ENCODE peak calls at places on chromosomes 7 and 10, in nine cellular contexts. C is CD4-positive, alpha-beta memory T cell; K is naive thymus-derived CD8-positive, alpha-beta T cell; G is NCI-H1417 treated with DMSO at 0.1 percent for 48 hours; P is WTC11; M is cardiac fibroblast; V is activated CD8-positive, alpha-beta memory T cell treated with anti-CD3 and anti-CD28 coated beads for 1 hour; W is HTR-8/SVneo; A is CD8-positive, alpha-beta memory T cell. D is an unnamed sample.

GRCh38 chr10:115706482-115707076 is 566.4 kb downstream of the GFRA1 start:
- DNase-seq in W (peak; percentile 0), K (no peak), A (no peak), V (no peak), P (no peak), G (no peak), M (peak; percentile 28), C (no peak), D (peak; percentile 12)

GRCh38 chr7:46589282-46589681 is 668.2 kb upstream of the IGFBP3 start:
- DNase-seq in M (peak; percentile 85), C (no peak), K (no peak), A (no peak), V (no peak), W (no peak), P (no peak), G (no peak), D (no peak)

GRCh38 chr7:45662018-45662417 is 87.8 kb downstream of the ADCY1 start:
- DNase-seq in W (no peak), M (no peak), V (no peak), G (no peak), K (peak; percentile 41), P (no peak), C (no peak), A (no peak), D (no peak)

GRCh38 chr7:131623154-131623553 is 66.7 kb upstream of the PODXL start:
- DNase-seq in V (no peak), W (no peak), A (no peak), G (no peak), K (no peak), M (peak; percentile 72), C (no peak), P (no peak), D (no peak)

GRCh38 chr10:22433875-22434274 is 88.6 kb downstream of the SPAG6 start:
- DNase-seq in K (no peak), W (peak; percentile 64), P (no peak), V (no peak), A (no peak), C (no peak), G (no peak), M (peak; percentile 91), D (no peak)

GRCh38 chr7:127571741-127572505 is 13.5 kb downstream of the GCC1 start:
- DNase-seq in K (no peak), V (no peak), W (no peak), P (no peak), A (no peak), C (no peak), M (no peak), G (no peak), D (no peak)

GRCh38 chr10:59155556-59155955 is 20.9 kb upstream of the PHYHIPL start:
- DNase-seq in K (no peak), P (no peak), V (no peak), C (no peak), G (no peak), W (no peak), M (no peak), A (no peak), D (no peak)

GRCh38 chr10:100318201-100318600 is 11.8 kb downstream of the PKD2L1 start:
- DNase-seq in G (no peak), V (no peak), M (no peak), W (no peak), P (no peak), K (no peak), C (no peak), A (no peak), D (no peak)

GRCh38 chr10:18528292-18528691 is 123.1 kb downstream of the NSUN6 start:
- DNase-seq in W (no peak), A (no peak), V (no peak), C (no peak), K (no peak), M (no peak), P (no peak), G (no peak), D (no peak)

GRCh38 chr10:45374451-45375052 is 536 bp downstream of the ALOX5 start:
- DNase-seq in A (no peak), C (no peak), V (no peak), G (no peak), W (peak; percentile 29), M (no peak), P (no peak), K (no peak), D (no peak)

GRCh38 chr7:155975490-155975889 is 163.2 kb upstream of the SHH start:
- DNase-seq in P (no peak), K (peak; percentile 42), W (no peak), A (no peak), M (no peak), V (no peak), G (no peak), C (no peak), D (no peak)

GRCh38 chr7:105877736-105878135 is 1.3 kb upstream of the ATXN7L1 start:
- DNase-seq in P (no peak), M (no peak), G (no peak), K (no peak), V (no peak), W (no peak), C (no peak), A (no peak), D (no peak)

GRCh38 chr10:123494409-123494808 is 171.7 kb upstream of the GPR26 start:
- DNase-seq in W (no peak), G (no peak), P (no peak), M (no peak), K (no peak), A (no peak), V (no peak), C (no peak), D (no peak)

GRCh38 chr7:2029211-2029905 is 203.4 kb downstream of the MAD1L1 start:
- DNase-seq in K (peak; percentile 27), M (no peak), A (no peak), C (no peak), G (no peak), V (no peak), W (no peak), P (peak; percentile 7), D (no peak)

GRCh38 chr10:130744631-130745030 is 566.9 kb downstream of the TCERG1L start:
- DNase-seq in G (no peak), A (no peak), P (no peak), W (no peak), K (no peak), C (no peak), V (no peak), M (no peak), D (no peak)

GRCh38 chr10:6579193-6579903 is 728 bp downstream of the PRKCQ start:
- DNase-seq in K (no peak), V (no peak), C (no peak), P (no peak), A (no peak), M (no peak), G (no peak), W (no peak), D (no peak)

GRCh38 chr7:47478017-47478344 is 103.9 kb downstream of the TNS3 start:
- DNase-seq in G (no peak), A (no peak), V (no peak), M (peak; percentile 69), K (no peak), P (no peak), W (no peak), C (no peak), D (no peak)

GRCh38 chr10:18713077-18713476 is 53.8 kb downstream of the ARL5B start:
- DNase-seq in V (no peak), A (no peak), C (no peak), M (peak; percentile 80), W (peak; percentile 54), G (no peak), P (no peak), K (no peak), D (no peak)

GRCh38 chr7:55134786-55135185 is 116.0 kb downstream of the EGFR start:
- DNase-seq in V (no peak), K (no peak), P (no peak), W (no peak), C (no peak), M (no peak), A (no peak), G (no peak), D (no peak)

GRCh38 chr7:90180649-90181048 is 26.4 kb downstream of the STEAP1 start:
- DNase-seq in V (no peak), W (no peak), A (no peak), P (no peak), K (no peak), M (peak; percentile 35), C (no peak), G (no peak), D (no peak)

GRCh38 chr7:26127411-26127810 is 24.6 kb upstream of the NFE2L3 start:
- DNase-seq in M (no peak), G (no peak), K (no peak), W (no peak), V (no peak), C (no peak), P (no peak), A (no peak), D (no peak)

GRCh38 chr7:30237271-30237695 is 47.1 kb upstream of the ZNRF2 start:
- DNase-seq in K (no peak), A (no peak), G (peak; percentile 5), V (no peak), P (no peak), M (no peak), C (no peak), W (no peak), D (peak; percentile 87)

GRCh38 chr7:95476072-95476845 is 9.5 kb upstream of the ASB4 start:
- DNase-seq in W (no peak), P (no peak), G (no peak), M (no peak), V (no peak), K (no peak), A (no peak), C (no peak), D (no peak)

GRCh38 chr10:89088901-89089300 is 98.3 kb downstream of the FAS start:
- DNase-seq in P (no peak), M (no peak), C (no peak), K (no peak), G (no peak), A (no peak), V (no peak), W (no peak), D (no peak)

GRCh38 chr7:30276203-30276900 is 8.0 kb upstream of the ZNRF2 start:
- DNase-seq in G (peak; percentile 11), V (no peak), A (peak; percentile 31), C (peak; percentile 47), M (peak; percentile 78), K (peak; percentile 78), W (peak; percentile 49), P (peak; percentile 60), D (peak; percentile 69)

GRCh38 chr10:127017406-127018297 is 112.4 kb downstream of the DOCK1 start:
- DNase-seq in M (no peak), G (no peak), A (no peak), V (no peak), P (no peak), K (no peak), W (no peak), C (no peak), D (no peak)

D was measured in COR-L47.